ENCODE peak calls at places on chromosomes 3 and 15, in nine cellular contexts. C is iPS DF 6.9, X is keratinocyte, Z is AG04450, E is SJSA1, A is suprapubic skin, B is body of pancreas, I is thyroid gland, L is dorsolateral prefrontal cortex. J is an unnamed sample.

GRCh38 chr15:62506217-62506805 is 341.2 kb upstream of the C2CD4B start:
- DNase-seq in C (no peak), X (no peak), Z (peak), E (peak), A (no peak), B (no peak), I (no peak), L (no peak), J (no peak)

GRCh38 chr15:48409623-48410022 is 78.4 kb downstream of the DUT start:
- DNase-seq in C (no peak), X (no peak), Z (no peak), E (no peak), A (no peak), B (no peak), I (no peak), L (no peak), J (no peak)

GRCh38 chr15:65558336-65558735 is 28.1 kb downstream of the HACD3 start:
- DNase-seq in C (no peak), X (no peak), Z (peak), E (no peak), A (no peak), B (no peak), I (no peak), L (no peak), J (no peak)

GRCh38 chr3:36763850-36764703 is at the start of gene DCLK3:
- DNase-seq in C (no peak), X (no peak), Z (no peak), E (no peak), A (no peak), B (no peak), I (no peak), L (no peak), J (no peak)

GRCh38 chr15:62790531-62790930 is 252.0 kb upstream of the TPM1 start:
- DNase-seq in C (no peak), X (no peak), Z (no peak), E (no peak), A (no peak), B (no peak), I (no peak), L (no peak), J (no peak)

GRCh38 chr15:61916104-61916503 is 144.1 kb downstream of the VPS13C start:
- DNase-seq in C (no peak), X (no peak), Z (no peak), E (no peak), A (no peak), B (no peak), I (no peak), L (no peak), J (no peak)

GRCh38 chr15:34999906-35000305 is 11.8 kb upstream of the ZNF770 start:
- DNase-seq in C (no peak), X (no peak), Z (no peak), E (no peak), A (no peak), B (no peak), I (no peak), L (no peak), J (no peak)

GRCh38 chr3:9627901-9628633 is 21.2 kb upstream of the MTMR14 start:
- DNase-seq in C (no peak), X (no peak), Z (no peak), E (no peak), A (no peak), B (no peak), I (no peak), L (no peak), J (no peak)

GRCh38 chr3:65936908-65937638 is 101.6 kb downstream of the MAGI1 start:
- DNase-seq in C (no peak), X (no peak), Z (no peak), E (no peak), A (no peak), B (no peak), I (no peak), L (no peak), J (no peak)

GRCh38 chr3:191268737-191269136 is 60.5 kb upstream of the CCDC50 start:
- DNase-seq in C (no peak), X (no peak), Z (no peak), E (no peak), A (no peak), B (no peak), I (no peak), L (no peak), J (no peak)

GRCh38 chr15:42144841-42145375 is 11.5 kb downstream of the PLA2G4F start:
- DNase-seq in C (no peak), X (no peak), Z (no peak), E (no peak), A (peak), B (no peak), I (no peak), L (no peak), J (no peak)

GRCh38 chr15:62900071-62900812 is 142.3 kb upstream of the TPM1 start:
- DNase-seq in C (no peak), X (peak), Z (no peak), E (no peak), A (no peak), B (no peak), I (no peak), L (no peak), J (no peak)

GRCh38 chr3:167066977-167067843 is 312.9 kb downstream of the ZBBX start:
- DNase-seq in C (no peak), X (no peak), Z (no peak), E (no peak), A (no peak), B (peak), I (no peak), L (no peak), J (no peak)

GRCh38 chr15:68843425-68844311 is 23.0 kb upstream of the ANP32A start:
- DNase-seq in C (no peak), X (no peak), Z (no peak), E (peak), A (no peak), B (no peak), I (no peak), L (no peak), J (no peak)

GRCh38 chr3:61387817-61388216 is 136.6 kb upstream of the FHIT start:
- DNase-seq in C (no peak), X (no peak), Z (no peak), E (no peak), A (no peak), B (no peak), I (no peak), L (no peak), J (no peak)

GRCh38 chr3:66985336-66985920 is 12.7 kb upstream of the KBTBD8 start:
- DNase-seq in C (no peak), X (no peak), Z (no peak), E (no peak), A (no peak), B (no peak), I (no peak), L (no peak), J (no peak)

GRCh38 chr15:70407955-70408354 is 310.2 kb upstream of the TLE3 start:
- DNase-seq in C (no peak), X (no peak), Z (no peak), E (no peak), A (no peak), B (no peak), I (no peak), L (no peak), J (no peak)

GRCh38 chr3:195148553-195148952 is 122.4 kb downstream of the XXYLT1 start:
- DNase-seq in C (no peak), X (no peak), Z (no peak), E (no peak), A (no peak), B (no peak), I (no peak), L (no peak), J (no peak)

GRCh38 chr15:74383695-74384565 is 16.5 kb upstream of the CYP11A1 start:
- DNase-seq in C (no peak), X (no peak), Z (no peak), E (no peak), A (no peak), B (no peak), I (no peak), L (no peak), J (peak)

GRCh38 chr3:150627557-150627956 is 24.4 kb downstream of the SELENOT start:
- DNase-seq in C (no peak), X (no peak), Z (peak), E (no peak), A (no peak), B (no peak), I (no peak), L (no peak), J (no peak)

GRCh38 chr3:44845528-44846520 is 15.9 kb upstream of the TMEM42 start:
- DNase-seq in C (no peak), X (no peak), Z (no peak), E (no peak), A (no peak), B (no peak), I (no peak), L (no peak), J (no peak)

GRCh38 chr15:85500060-85500708 is 119.8 kb downstream of the AKAP13 start:
- DNase-seq in C (no peak), X (no peak), Z (no peak), E (no peak), A (no peak), B (no peak), I (no peak), L (no peak), J (no peak)

GRCh38 chr3:108320746-108321350 is 24.5 kb downstream of the HHLA2 start:
- DNase-seq in C (no peak), X (peak), Z (no peak), E (no peak), A (no peak), B (no peak), I (no peak), L (no peak), J (no peak)

GRCh38 chr15:48748535-48748934 is 62.3 kb downstream of the CEP152 start:
- DNase-seq in C (no peak), X (no peak), Z (no peak), E (peak), A (no peak), B (no peak), I (no peak), L (no peak), J (no peak)

GRCh38 chr3:11350374-11350773 is 78.2 kb downstream of the ATG7 start:
- DNase-seq in C (no peak), X (no peak), Z (no peak), E (no peak), A (no peak), B (no peak), I (no peak), L (no peak), J (no peak)

GRCh38 chr3:152235709-152236298 is 32.9 kb upstream of the MBNL1 start:
- DNase-seq in C (no peak), X (no peak), Z (no peak), E (peak), A (no peak), B (no peak), I (peak), L (no peak), J (no peak)

GRCh38 chr15:40183636-40184463 is 23.0 kb downstream of the BUB1B start:
- DNase-seq in C (no peak), X (no peak), Z (no peak), E (no peak), A (no peak), B (no peak), I (no peak), L (no peak), J (no peak)

GRCh38 chr3:161549251-161549650 is 52.6 kb downstream of the OTOL1 start:
- DNase-seq in C (no peak), X (no peak), Z (no peak), E (no peak), A (no peak), B (no peak), I (no peak), L (no peak), J (no peak)

GRCh38 chr15:41544650-41545015 is 576 bp upstream of the RPAP1 start:
- DNase-seq in C (no peak), X (no peak), Z (no peak), E (no peak), A (peak), B (peak), I (no peak), L (peak), J (no peak)

GRCh38 chr3:139674585-139675260 is 3.0 kb downstream of the NMNAT3 start:
- DNase-seq in C (no peak), X (no peak), Z (no peak), E (no peak), A (no peak), B (no peak), I (no peak), L (no peak), J (no peak)

GRCh38 chr15:35956066-35956465 is 410.1 kb upstream of the DPH6 start:
- DNase-seq in C (no peak), X (no peak), Z (no peak), E (no peak), A (no peak), B (no peak), I (no peak), L (no peak), J (no peak)

GRCh38 chr15:63938486-63939061 is 104.8 kb upstream of the HERC1 start:
- DNase-seq in C (no peak), X (no peak), Z (no peak), E (no peak), A (no peak), B (no peak), I (peak), L (no peak), J (no peak)

GRCh38 chr3:120145498-120146285 is 51.4 kb upstream of the GSK3B start:
- DNase-seq in C (no peak), X (peak), Z (no peak), E (peak), A (no peak), B (no peak), I (no peak), L (no peak), J (no peak)

GRCh38 chr15:59166156-59166555 is 40.5 kb upstream of the LDHAL6B start:
- DNase-seq in C (no peak), X (no peak), Z (no peak), E (no peak), A (no peak), B (no peak), I (no peak), L (no peak), J (no peak)

GRCh38 chr3:2923390-2923789 is 186.8 kb downstream of the IL5RA start:
- DNase-seq in C (no peak), X (no peak), Z (no peak), E (no peak), A (no peak), B (no peak), I (no peak), L (no peak), J (no peak)

GRCh38 chr15:40345225-40345866 is 4.6 kb upstream of the CCDC9B start:
- DNase-seq in C (no peak), X (no peak), Z (no peak), E (no peak), A (no peak), B (no peak), I (peak), L (no peak), J (no peak)

GRCh38 chr3:150235799-150236198 is 172.3 kb upstream of the TSC22D2 start:
- DNase-seq in C (no peak), X (no peak), Z (peak), E (peak), A (no peak), B (no peak), I (no peak), L (no peak), J (no peak)

GRCh38 chr3:57918123-57918837 is 89.9 kb upstream of the FLNB start:
- DNase-seq in C (no peak), X (peak), Z (peak), E (peak), A (no peak), B (no peak), I (no peak), L (no peak), J (no peak)

GRCh38 chr15:88401972-88402656 is 65.1 kb downstream of the MRPL46 start:
- DNase-seq in C (no peak), X (no peak), Z (no peak), E (no peak), A (no peak), B (no peak), I (no peak), L (peak), J (no peak)

GRCh38 chr15:92166751-92167412 is 226.8 kb upstream of the ST8SIA2 start:
- DNase-seq in C (no peak), X (no peak), Z (no peak), E (no peak), A (no peak), B (no peak), I (no peak), L (no peak), J (no peak)

DNA sequence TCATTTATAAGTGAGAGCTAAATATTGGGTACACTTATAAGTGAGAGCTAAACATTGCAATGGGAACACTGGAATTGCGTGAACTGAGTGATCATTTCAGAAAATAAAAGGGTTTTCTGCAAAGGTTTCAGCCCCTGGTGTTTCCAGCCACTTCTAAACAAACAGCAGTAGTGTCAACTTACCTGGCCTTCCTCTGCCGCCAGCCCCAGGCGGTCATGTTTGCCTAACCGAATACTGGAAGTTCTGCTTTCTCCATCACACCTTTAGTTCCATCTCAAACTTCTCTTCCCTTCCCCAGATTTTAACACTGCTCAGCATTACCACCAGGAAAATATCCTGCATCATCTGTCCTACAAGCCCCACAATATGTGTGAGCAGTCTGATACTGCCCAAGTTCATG is 58.6 kb downstream of the MRPL3 start:
- DNase-seq in C (no peak), X (no peak), Z (no peak), E (no peak), A (no peak), B (no peak), I (no peak), L (no peak), J (no peak)
- H3K27ac ChIP-seq in C (no peak), X (no peak), Z (no peak), E (no peak), A (no peak), B (no peak), I (no peak), L (no peak), J (no peak)

GRCh38 chr15:77528290-77528967 is 104.3 kb downstream of the LINGO1 start:
- DNase-seq in C (no peak), X (no peak), Z (no peak), E (no peak), A (no peak), B (no peak), I (no peak), L (no peak), J (no peak)

GRCh38 chr15:77528968-77529319 is 103.8 kb downstream of the LINGO1 start:
- DNase-seq in C (no peak), X (no peak), Z (no peak), E (no peak), A (no peak), B (no peak), I (no peak), L (no peak), J (no peak)

GRCh38 chr15:77527164-77527778 is 105.4 kb downstream of the LINGO1 start:
- DNase-seq in C (no peak), X (no peak), Z (peak), E (peak), A (no peak), B (no peak), I (peak), L (no peak), J (no peak)

GRCh38 chr15:77526582-77527163 is 106.0 kb downstream of the HMG20A start:
- DNase-seq in C (no peak), X (no peak), Z (no peak), E (no peak), A (no peak), B (no peak), I (no peak), L (no peak), J (no peak)

DNA sequence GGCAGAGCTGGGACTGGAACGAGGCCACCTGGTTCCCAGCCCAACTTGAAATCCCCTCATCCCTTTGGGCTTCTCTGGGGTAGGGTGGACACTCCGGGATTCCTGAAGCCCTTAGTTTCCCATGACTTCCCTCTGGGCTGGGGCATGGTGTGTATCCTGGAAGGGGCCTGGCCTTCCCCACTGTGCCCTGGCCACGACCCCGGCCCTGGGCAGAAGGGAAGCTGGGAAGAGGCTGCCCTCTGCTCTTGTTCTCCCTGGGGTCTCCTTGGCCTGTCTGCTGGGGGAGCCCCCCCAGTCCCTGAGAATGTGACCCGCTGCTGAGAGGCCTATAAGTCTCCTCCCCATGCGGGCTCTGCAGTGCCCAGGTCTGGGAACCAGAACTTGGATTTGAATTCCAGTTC is 104.9 kb downstream of the LINGO1 start:
- DNase-seq in C (no peak), X (no peak), Z (no peak), E (no peak), A (no peak), B (no peak), I (no peak), L (no peak), J (no peak)
- H3K4me3 ChIP-seq in C (no peak), X (no peak), Z (no peak), E (no peak), A (no peak), B (no peak), I (no peak), L (no peak), J (no peak)

DNA sequence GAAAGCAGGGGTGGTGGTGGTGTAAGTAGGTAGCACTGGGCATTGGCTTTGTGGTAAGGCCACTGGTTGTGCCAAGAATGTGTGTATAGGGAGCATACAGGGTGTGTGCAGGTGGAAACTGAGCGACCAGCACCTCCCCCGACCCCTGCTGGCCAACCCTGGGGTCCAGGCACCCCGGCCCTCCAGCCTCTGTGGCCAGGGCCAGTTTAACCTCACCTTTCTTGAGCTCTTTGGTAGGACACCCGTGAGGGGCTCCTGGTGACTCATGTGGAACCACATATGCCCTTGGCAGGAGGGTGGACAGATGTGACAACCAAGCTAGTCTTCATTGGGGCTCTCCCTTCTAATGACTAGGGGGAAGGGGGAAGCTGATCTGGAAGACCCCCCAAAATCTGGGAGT is 19.5 kb downstream of the SHF start:
- DNase-seq in C (no peak), X (no peak), Z (no peak), E (no peak), A (no peak), B (no peak), I (no peak), L (no peak), J (no peak)
- H3K27ac ChIP-seq in C (no peak), X (no peak), Z (peak), E (no peak), A (no peak), B (peak), I (no peak), L (no peak), J (no peak)

GRCh38 chr3:184563941-184564684 is 2.5 kb downstream of the EPHB3 start:
- DNase-seq in C (no peak), X (no peak), Z (no peak), E (no peak), A (no peak), B (no peak), I (no peak), L (no peak), J (no peak)
- H3K4me3 ChIP-seq in C (no peak), X (peak), Z (peak), E (no peak), A (peak), B (no peak), I (no peak), L (peak), J (no peak)

DNA sequence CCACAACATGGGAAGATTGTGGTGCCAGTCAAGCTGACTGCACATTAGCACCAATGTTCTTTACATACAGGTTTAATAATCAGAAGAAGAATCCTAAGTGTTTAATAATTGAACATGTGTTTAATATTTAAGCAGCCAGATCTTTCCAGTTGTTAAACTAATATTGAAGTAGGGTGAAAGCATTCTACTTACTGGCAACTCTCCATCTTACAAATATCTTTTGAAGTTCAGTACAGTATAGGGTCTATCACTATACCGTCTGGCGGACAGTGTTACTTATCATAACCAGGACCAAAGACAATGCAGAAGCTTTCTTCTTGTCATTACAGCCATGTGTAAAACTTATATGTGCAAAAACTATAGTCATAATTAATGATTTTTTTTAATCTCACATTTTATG is 376.4 kb downstream of the CNTN6 start:
- DNase-seq in C (no peak), X (no peak), Z (no peak), E (no peak), A (no peak), B (no peak), I (no peak), L (no peak), J (no peak)
- H3K27ac ChIP-seq in C (no peak), X (no peak), Z (no peak), E (no peak), A (no peak), B (no peak), I (no peak), L (no peak), J (no peak)

J was measured in effector memory CD4-positive, alpha-beta T cell.